ENCODE peak calls at places on chromosome 3, in four cellular contexts. O is GM12891, Z is uterus, X is adrenal gland. G is an unnamed sample.

GRCh38 chr3:170809021-170809974 is 60.7 kb downstream of the RPL22L1 start:
- DNase-seq in O (no peak), Z (peak; percentile 28), X (peak; percentile 54), G (no peak)

GRCh38 chr3:46607603-46608028 is 4.7 kb upstream of the FAM240A start:
- DNase-seq in O (no peak), Z (no peak), X (peak; percentile 30), G (no peak)

GRCh38 chr3:112976953-112977352 is 2.0 kb upstream of the CD200R1 start:
- DNase-seq in O (no peak), Z (no peak), X (no peak), G (no peak)

GRCh38 chr3:121243208-121243607 is 302.6 kb downstream of the POLQ start:
- DNase-seq in O (no peak), Z (no peak), X (no peak), G (no peak)

GRCh38 chr3:14775574-14775973 is 43.2 kb upstream of the FGD5 start:
- DNase-seq in O (no peak), Z (peak; percentile 2), X (no peak), G (no peak)

GRCh38 chr3:63625161-63625560 is 27.3 kb upstream of the SNTN start:
- DNase-seq in O (no peak), Z (no peak), X (peak; percentile 2), G (no peak)

GRCh38 chr3:61537366-61537765 is 24.0 kb upstream of the PTPRG start:
- DNase-seq in O (no peak), Z (no peak), X (no peak), G (no peak)

GRCh38 chr3:18745472-18745871 is 320.3 kb upstream of the SATB1 start:
- DNase-seq in O (no peak), Z (no peak), X (peak; percentile 20), G (no peak)

GRCh38 chr3:149955449-149955848 is 15.2 kb downstream of the PFN2 start:
- DNase-seq in O (no peak), Z (no peak), X (no peak), G (no peak)

GRCh38 chr3:149473991-149474819 is at the start of gene TM4SF4:
- DNase-seq in O (no peak), Z (no peak), X (no peak), G (no peak)

GRCh38 chr3:16359331-16359730 is 94.3 kb downstream of the OXNAD1 start:
- DNase-seq in O (no peak), Z (no peak), X (no peak), G (no peak)

GRCh38 chr3:151082880-151083838 is 2.3 kb upstream of the MED12L start:
- DNase-seq in O (no peak), Z (no peak), X (no peak), G (no peak)

GRCh38 chr3:59469948-59470723 is 420.3 kb upstream of the CFAP20DC start:
- DNase-seq in O (no peak), Z (no peak), X (no peak), G (no peak)

GRCh38 chr3:8952130-8952529 is 11.1 kb downstream of the RAD18 start:
- DNase-seq in O (no peak), Z (no peak), X (no peak), G (no peak)

GRCh38 chr3:52221563-52222318 is 3.7 kb downstream of the TLR9 start:
- DNase-seq in O (no peak), Z (peak; percentile 34), X (no peak), G (no peak)

GRCh38 chr3:72630614-72631344 is 217.5 kb downstream of the SHQ1 start:
- DNase-seq in O (no peak), Z (no peak), X (no peak), G (no peak)

GRCh38 chr3:189839576-189839975 is 208.4 kb downstream of the TP63 start:
- DNase-seq in O (no peak), Z (no peak), X (peak; percentile 31), G (peak; percentile 26)

GRCh38 chr3:72440491-72440890 is 407.8 kb downstream of the SHQ1 start:
- DNase-seq in O (no peak), Z (no peak), X (no peak), G (no peak)

GRCh38 chr3:67947808-67948508 is 293.5 kb upstream of the SUCLG2 start:
- DNase-seq in O (no peak), Z (no peak), X (no peak), G (no peak)

GRCh38 chr3:172221550-172221949 is 182.2 kb downstream of the FNDC3B start:
- DNase-seq in O (no peak), Z (no peak), X (no peak), G (no peak)

GRCh38 chr3:149086232-149086988 is at the start of gene HLTF:
- DNase-seq in O (peak; percentile 74), Z (peak; percentile 95), X (peak; percentile 97), G (peak; percentile 89)

GRCh38 chr3:1962531-1963090 is 136.1 kb upstream of the CNTN4 start:
- DNase-seq in O (no peak), Z (no peak), X (no peak), G (no peak)

GRCh38 chr3:146169891-146170290 is 8.9 kb upstream of the PLOD2 start:
- DNase-seq in O (no peak), Z (no peak), X (no peak), G (no peak)

GRCh38 chr3:171028779-171029232 is 2.3 kb upstream of the SLC2A2 start:
- DNase-seq in O (no peak), Z (no peak), X (no peak), G (peak; percentile 36)

GRCh38 chr3:110344897-110345767 is 726.5 kb upstream of the NECTIN3 start:
- DNase-seq in O (no peak), Z (no peak), X (no peak), G (no peak)

GRCh38 chr3:48301814-48302194 is 31.7 kb downstream of the SPINK8 start:
- DNase-seq in O (peak; percentile 22), Z (peak; percentile 32), X (peak; percentile 31), G (peak; percentile 17)

GRCh38 chr3:20669184-20669583 is 483.2 kb upstream of the SGO1 start:
- DNase-seq in O (no peak), Z (no peak), X (peak; percentile 95), G (no peak)

GRCh38 chr3:72907131-72907697 is 19.4 kb downstream of the GXYLT2 start:
- DNase-seq in O (no peak), Z (peak; percentile 70), X (peak; percentile 21), G (no peak)

GRCh38 chr3:54358969-54359648 is 236.8 kb downstream of the CACNA2D3 start:
- DNase-seq in O (no peak), Z (no peak), X (peak; percentile 2), G (no peak)

GRCh38 chr3:33826688-33827087 is 28.3 kb downstream of the PDCD6IP start:
- DNase-seq in O (no peak), Z (no peak), X (no peak), G (no peak)

DNA sequence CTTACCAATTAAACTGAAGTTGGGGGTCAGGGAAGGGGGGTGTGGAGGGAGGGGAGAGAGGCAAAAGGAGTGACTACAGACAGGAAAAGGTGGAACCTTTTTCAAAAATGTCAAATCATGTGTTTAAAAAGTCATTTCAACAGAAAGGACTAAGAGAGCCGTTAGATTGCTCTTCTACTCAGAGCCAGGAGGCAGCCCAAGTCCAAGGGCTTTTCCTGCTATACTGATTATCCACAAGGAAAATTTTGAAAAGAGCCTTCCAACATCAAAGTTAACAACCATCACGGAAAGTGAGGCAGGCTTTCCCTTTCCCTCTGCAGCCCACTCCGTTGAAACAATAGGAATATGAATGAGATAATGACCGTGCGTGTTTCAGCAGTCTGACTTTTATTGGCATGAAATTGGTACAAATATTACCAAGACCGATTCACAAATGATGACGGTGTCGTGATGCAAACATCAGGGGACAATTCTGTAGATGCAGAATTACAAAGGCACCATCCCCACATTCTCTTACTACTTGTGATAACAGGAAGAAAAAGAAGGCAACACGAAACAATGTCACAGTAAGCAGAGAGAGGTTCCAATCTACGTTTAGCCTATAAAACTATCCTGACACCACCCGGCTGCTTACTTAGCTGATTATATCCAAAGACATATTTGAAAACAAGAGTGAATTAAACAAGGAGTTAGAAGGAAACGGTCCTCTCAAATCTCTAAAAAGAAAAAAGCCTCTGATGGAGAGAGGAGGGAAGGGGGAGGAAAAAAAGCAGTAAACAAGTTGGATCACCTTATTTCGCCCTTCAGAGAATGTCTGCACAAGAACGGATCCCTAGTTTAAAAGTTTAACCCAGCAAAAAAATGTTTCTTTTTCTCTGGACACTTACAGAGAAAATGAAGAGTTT is 453.7 kb downstream of the FOXP1 start:
- DNase-seq in O (no peak), Z (no peak), X (peak; percentile 34), G (no peak)
- TF ChIP-seq POLR2A in O (no peak), Z (no peak), X (peak; percentile 57), G (no peak)

DNA sequence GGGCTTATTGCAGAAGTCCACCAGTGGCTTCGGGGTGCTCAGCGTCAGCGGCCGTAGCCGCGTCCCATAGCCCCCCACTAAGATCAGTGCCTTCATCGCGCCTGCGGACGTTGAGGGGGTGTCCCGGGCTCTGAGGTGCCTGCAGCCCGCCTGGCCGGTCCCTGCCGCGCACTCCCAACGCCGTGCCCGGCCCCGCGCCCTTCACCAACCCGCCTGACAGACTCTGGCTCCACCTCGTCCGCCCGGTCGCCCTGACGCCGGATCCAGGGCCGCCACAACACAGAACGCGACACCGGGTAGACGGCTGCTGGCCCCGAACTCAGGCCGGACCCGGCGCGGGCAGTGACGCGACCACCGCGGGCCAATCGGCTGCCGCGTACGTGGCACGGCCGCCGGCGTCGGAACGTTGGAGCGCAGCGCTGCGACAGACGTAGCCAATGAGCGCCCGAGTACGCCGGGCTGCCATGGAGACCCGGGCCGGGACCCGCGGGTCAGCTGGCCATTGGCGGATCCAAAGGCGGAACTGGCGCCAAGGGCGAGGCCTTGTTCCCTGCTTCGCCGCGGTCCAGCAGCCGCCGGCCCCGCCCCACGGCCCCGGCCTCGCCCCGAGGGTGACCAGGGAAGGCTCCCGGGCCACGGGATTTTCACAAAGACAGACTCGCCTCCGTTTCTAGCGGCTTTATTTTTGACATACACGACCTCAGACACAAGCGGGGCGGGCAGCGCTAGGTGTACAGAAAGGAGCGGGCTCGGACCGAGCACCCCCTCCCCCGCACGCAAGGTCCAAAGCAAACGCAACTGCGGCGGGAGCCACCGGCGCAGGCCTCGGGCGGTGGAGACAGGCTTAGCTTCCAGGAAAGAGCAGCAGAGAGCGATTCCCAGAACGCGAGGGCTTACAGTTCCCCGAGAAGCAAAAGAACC is at the start of gene GMPPB:
- DNase-seq in O (peak; percentile 97), Z (peak; percentile 95), X (peak; percentile 99), G (peak; percentile 99)
- TF ChIP-seq POLR2A in O (peak; percentile 61), Z (peak; percentile 82), X (peak; percentile 75), G (peak; percentile 65)

DNA sequence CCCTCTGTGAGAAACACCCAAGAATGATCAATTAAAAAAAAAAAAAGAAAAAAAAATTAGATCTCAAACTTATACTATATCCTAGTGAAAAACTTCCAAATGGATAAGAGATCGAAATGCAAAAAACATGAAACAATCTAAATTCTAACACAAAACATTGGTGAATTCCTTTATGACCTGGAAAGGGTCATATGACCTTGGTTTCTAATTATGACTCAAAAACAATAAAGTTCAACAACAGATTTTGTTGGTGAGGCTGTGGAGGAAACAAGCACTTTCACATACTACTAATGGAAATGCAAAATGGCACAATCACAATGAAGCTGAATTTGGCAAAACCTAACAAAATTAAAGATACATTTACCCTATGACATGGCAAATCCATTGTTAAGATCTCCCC is 45.3 kb downstream of the HSPBAP1 start:
- DNase-seq in O (no peak), Z (no peak), X (no peak), G (no peak)
- TF ChIP-seq POLR2A in O (no peak), Z (no peak), X (no peak), G (no peak)

DNA sequence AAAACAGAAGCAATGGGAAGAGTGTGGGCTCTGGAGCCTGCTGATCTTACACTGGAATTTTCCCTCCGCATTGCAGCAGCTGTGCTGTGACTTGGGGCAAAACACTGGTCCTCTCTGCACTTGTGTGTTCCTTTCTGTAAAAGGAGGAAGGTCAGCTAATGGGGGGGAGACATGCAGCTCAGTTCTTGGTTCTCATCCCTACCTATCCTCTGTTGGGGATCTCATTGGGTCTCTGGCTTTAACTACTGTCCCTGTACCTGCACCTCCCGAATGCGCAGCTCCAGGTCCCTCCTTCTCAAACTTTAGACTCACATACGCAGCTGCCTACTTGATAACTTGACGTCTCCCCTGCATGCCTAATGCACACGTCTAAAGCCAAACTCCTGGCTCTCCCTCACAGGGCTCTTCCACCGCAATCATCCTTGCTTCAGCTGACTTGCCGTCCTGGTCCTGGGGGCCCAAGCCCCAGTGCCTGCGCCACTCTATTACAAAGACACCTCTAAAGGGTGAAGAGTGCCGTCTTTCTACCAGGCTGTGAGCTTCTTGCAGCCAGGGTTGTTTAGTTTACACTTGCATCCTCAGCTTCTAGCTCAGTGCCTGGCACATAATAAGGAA is 5.9 kb upstream of the TMEM44 start:
- DNase-seq in O (no peak), Z (no peak), X (no peak), G (no peak)
- TF ChIP-seq POLR2A in O (no peak), Z (no peak), X (no peak), G (no peak)